ENCODE peak calls at places on chromosomes 13 and 19, in six cellular contexts. F is H9, K is IMR-90, H is mesenchymal stem cell, T is H1, V is mesendoderm. X is an unnamed sample.

GRCh38 chr19:31263317-31263716 is 85.9 kb downstream of the TSHZ3 start:
- DNase-seq in F (peak; percentile 27), K (no peak), H (no peak), T (no peak), V (peak; percentile 14), X (no peak)

GRCh38 chr13:30480292-30480947 is 14.7 kb upstream of the HMGB1 start:
- DNase-seq in F (no peak), K (no peak), H (no peak), T (no peak), V (no peak), X (no peak)

GRCh38 chr13:41356788-41357187 is 45.7 kb downstream of the NAA16 start:
- DNase-seq in F (no peak), K (no peak), H (no peak), T (no peak), V (no peak), X (no peak)

GRCh38 chr13:60258349-60258748 is 94.6 kb upstream of the DIAPH3 start:
- DNase-seq in F (peak; percentile 56), K (no peak), H (no peak), T (peak; percentile 61), V (no peak), X (no peak)

GRCh38 chr13:75514080-75515040 is 23.3 kb downstream of the COMMD6 start:
- DNase-seq in F (no peak), K (peak; percentile 56), H (peak; percentile 53), T (no peak), V (no peak), X (no peak)

GRCh38 chr13:25783480-25784081 is 268.2 kb downstream of the SHISA2 start:
- DNase-seq in F (no peak), K (no peak), H (no peak), T (no peak), V (no peak), X (no peak)

GRCh38 chr19:35497406-35497805 is 7.1 kb upstream of the KRTDAP start:
- DNase-seq in F (no peak), K (no peak), H (no peak), T (no peak), V (no peak), X (no peak)

GRCh38 chr13:66657165-66657895 is 572.8 kb downstream of the PCDH9 start:
- DNase-seq in F (no peak), K (peak; percentile 98), H (peak; percentile 95), T (no peak), V (peak; percentile 6), X (no peak)

GRCh38 chr13:89969996-89970709 is 1377.3 kb upstream of the MIR17HG start:
- DNase-seq in F (no peak), K (no peak), H (peak; percentile 53), T (no peak), V (no peak), X (no peak)

GRCh38 chr19:11693505-11694499 is 44.9 kb downstream of the ZNF823 start:
- DNase-seq in F (peak; percentile 75), K (peak; percentile 75), H (peak; percentile 81), T (peak; percentile 57), V (peak; percentile 93), X (no peak)

GRCh38 chr13:113098163-113098732 is 7.3 kb upstream of the F7 start:
- DNase-seq in F (no peak), K (peak; percentile 66), H (no peak), T (no peak), V (no peak), X (no peak)

GRCh38 chr13:31174018-31174417 is 12.3 kb upstream of the HSPH1 start:
- DNase-seq in F (no peak), K (peak; percentile 77), H (peak; percentile 47), T (no peak), V (no peak), X (no peak)

GRCh38 chr19:3825286-3825956 is 39.2 kb upstream of the MATK start:
- DNase-seq in F (no peak), K (no peak), H (no peak), T (no peak), V (no peak), X (no peak)

GRCh38 chr19:3823345-3823704 is 37.1 kb upstream of the MATK start:
- DNase-seq in F (no peak), K (no peak), H (no peak), T (no peak), V (no peak), X (no peak)

GRCh38 chr19:3826163-3826562 is 40.0 kb upstream of the MATK start:
- DNase-seq in F (no peak), K (no peak), H (no peak), T (no peak), V (no peak), X (no peak)

GRCh38 chr19:3830841-3831589 is 37.8 kb downstream of the ZFR2 start:
- DNase-seq in F (no peak), K (no peak), H (no peak), T (no peak), V (no peak), X (no peak)

DNA sequence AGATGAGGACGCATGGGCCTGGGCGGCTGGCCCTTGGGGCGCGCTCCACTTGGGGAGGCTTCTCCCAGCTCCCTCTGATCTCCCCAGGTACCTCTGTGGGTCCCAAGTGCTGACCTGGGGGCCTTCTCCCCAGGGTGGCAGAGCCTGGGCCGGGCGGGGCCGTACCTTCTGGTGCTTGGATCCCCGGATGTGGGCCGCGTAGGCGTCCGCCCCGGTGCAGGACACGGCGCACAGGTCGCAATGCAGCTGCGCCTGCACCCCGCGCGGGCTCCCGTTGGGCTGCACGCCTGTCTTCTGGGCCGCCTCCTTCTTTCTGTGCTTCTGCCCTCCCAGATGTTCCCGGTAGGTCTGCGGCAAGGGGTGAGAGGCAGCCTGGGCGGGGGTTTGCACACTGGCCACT is 41.1 kb upstream of the MATK start:
- DNase-seq in F (no peak), K (no peak), H (no peak), T (no peak), V (no peak), X (no peak)
- H2AK5ac ChIP-seq in F (no peak overlapping the region), K (no peak overlapping the region), H (no peak overlapping the region), T (no peak overlapping the region), V (no peak overlapping the region), X (no peak overlapping the region)

DNA sequence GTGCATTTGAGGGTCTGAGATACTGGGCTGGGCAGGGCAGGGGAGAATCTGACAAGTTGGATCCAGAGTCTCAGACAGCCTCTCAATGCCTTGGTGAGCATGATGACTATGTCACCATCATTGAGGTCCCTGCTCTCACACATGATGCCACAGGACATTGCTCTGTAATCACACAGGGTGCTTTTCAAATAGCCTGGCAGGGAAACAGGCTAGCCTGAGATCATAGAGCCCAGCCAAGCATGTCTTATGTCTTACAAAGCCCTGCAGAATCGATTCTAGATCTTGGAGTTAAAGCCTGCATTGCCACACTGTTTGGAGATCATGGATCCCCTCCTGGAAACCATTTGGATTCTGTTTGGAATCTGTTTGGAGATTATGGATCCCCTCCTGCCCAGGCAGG is 5.3 kb downstream of the KCNN1 start:
- DNase-seq in F (no peak), K (no peak), H (no peak), T (no peak), V (no peak), X (no peak)
- H3K9ac ChIP-seq in F (no peak overlapping the region), K (no peak overlapping the region), H (no peak overlapping the region), T (no peak overlapping the region), V (no peak overlapping the region), X (no peak overlapping the region)

DNA sequence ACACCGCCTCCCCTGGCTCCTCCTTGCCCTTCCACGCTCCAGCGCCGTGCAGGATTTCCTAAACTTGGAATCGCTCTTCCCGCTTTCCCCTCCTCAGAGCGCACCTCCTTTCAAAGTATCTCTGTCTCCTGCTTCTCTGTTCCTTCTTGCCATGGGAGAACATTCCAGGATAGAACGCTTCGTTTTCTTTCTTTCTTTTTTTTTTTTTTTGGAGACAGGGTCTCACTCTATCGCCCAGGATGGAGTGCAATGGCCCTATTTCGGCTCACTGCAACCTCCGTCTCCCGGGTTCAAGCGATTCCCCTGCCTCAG is 574 bp upstream of the XPO4 start:
- DNase-seq in F (no peak), K (no peak), H (no peak), T (no peak), V (no peak), X (no peak)
- H3K18ac ChIP-seq in F (peak overlapping the region; percentile 92), K (peak overlapping the region; percentile 50), H (peak overlapping the region; percentile 99), T (peak overlapping the region; percentile 99), V (peak overlapping the region; percentile 81), X (peak overlapping the region; percentile 99)

GRCh38 chr19:4602915-4603314 is 36.4 kb upstream of the TNFAIP8L1 start:
- DNase-seq in F (no peak), K (no peak), H (no peak), T (no peak), V (no peak), X (no peak)
- H2AK5ac ChIP-seq in F (no peak overlapping the region), K (no peak overlapping the region), H (no peak overlapping the region), T (no peak overlapping the region), V (no peak overlapping the region), X (no peak overlapping the region)

DNA sequence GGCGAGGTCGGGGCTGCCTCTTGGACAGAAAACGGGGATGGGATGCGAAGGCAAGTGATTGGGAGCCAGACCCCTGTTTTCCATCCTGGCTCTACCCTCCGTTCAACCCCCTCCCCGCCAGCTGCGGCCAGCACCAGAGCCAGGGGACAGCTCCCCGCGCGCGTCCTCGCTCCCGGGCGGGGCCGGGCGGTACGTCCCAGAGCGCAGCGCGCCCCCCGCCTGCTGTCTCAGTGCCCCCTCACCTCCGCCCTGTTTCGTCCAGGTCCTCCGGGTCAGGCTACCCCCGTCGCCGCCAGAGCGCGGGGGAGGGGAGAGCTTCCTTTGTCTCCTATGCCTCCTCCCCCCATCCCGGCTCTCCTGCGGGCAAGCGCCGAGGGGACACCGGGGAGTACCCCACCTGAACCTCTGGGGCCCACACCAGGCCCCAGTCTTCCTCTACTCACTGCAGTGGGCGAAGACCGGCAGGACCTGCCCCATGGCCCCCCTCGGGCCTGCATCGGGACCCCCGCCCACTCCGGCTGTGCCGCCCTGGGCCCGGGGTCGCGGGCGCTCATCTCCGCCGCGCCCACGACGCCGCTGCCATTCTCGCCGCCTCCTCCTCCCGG is 396 bp downstream of the RTN2 start:
- DNase-seq in F (peak; percentile 82), K (no peak), H (peak; percentile 43), T (peak; percentile 91), V (peak; percentile 75), X (peak; percentile 72)
- H3K9ac ChIP-seq in F (no peak overlapping the region), K (peak overlapping the region; percentile 36), H (peak overlapping the region; percentile 65), T (no peak overlapping the region), V (peak overlapping the region; percentile 73), X (no peak overlapping the region)

GRCh38 chr19:49758292-49758691 is 4.8 kb downstream of the TSKS start:
- DNase-seq in F (no peak), K (peak; percentile 83), H (peak; percentile 71), T (no peak), V (peak; percentile 56), X (no peak)

GRCh38 chr19:49749771-49750170 is 13.3 kb downstream of the TSKS start:
- DNase-seq in F (no peak), K (peak; percentile 66), H (peak; percentile 26), T (no peak), V (no peak), X (no peak)

GRCh38 chr19:49749055-49749716 is 13.9 kb downstream of the TSKS start:
- DNase-seq in F (no peak), K (peak; percentile 37), H (peak; percentile 35), T (no peak), V (peak; percentile 55), X (no peak)

GRCh38 chr19:49755956-49756355 is 7.2 kb downstream of the TSKS start:
- DNase-seq in F (no peak), K (no peak), H (no peak), T (no peak), V (no peak), X (no peak)

GRCh38 chr19:49752701-49753100 is 10.4 kb downstream of the TSKS start:
- DNase-seq in F (no peak), K (no peak), H (no peak), T (no peak), V (no peak), X (no peak)
- H3K18ac ChIP-seq in F (no peak overlapping the region), K (no peak overlapping the region), H (no peak overlapping the region), T (no peak overlapping the region), V (no peak overlapping the region), X (no peak overlapping the region)

GRCh38 chr13:20840590-20840989 is 62.0 kb downstream of the XPO4 start:
- DNase-seq in F (no peak), K (no peak), H (no peak), T (no peak), V (no peak), X (no peak)
- H2AK5ac ChIP-seq in F (no peak overlapping the region), K (no peak overlapping the region), H (no peak overlapping the region), T (no peak overlapping the region), V (no peak overlapping the region), X (no peak overlapping the region)

X was measured in neuronal stem cell.